ENCODE peak calls at places on chromosomes 6 and 20, in six cellular contexts. B, V, F, M, T and A are unnamed samples.

GRCh38 chr6:117605169-117605826 is 3.0 kb upstream of the GOPC start:
- DNase-seq in B (peak; percentile 53), V (peak; percentile 50), F (no peak), M (peak; percentile 83), T (peak; percentile 53), A (peak; percentile 47)

GRCh38 chr20:20786428-20786827 is 74.0 kb upstream of the RALGAPA2 start:
- DNase-seq in B (no peak), V (no peak), F (no peak), M (no peak), T (no peak), A (no peak)

GRCh38 chr6:28349892-28350737 is at the start of gene ZKSCAN3:
- DNase-seq in B (no peak), V (peak; percentile 83), F (peak; percentile 80), M (peak; percentile 75), T (no peak), A (no peak)

GRCh38 chr6:50978631-50979030 is 160.0 kb downstream of the TFAP2B start:
- DNase-seq in B (no peak), V (no peak), F (no peak), M (no peak), T (no peak), A (no peak)

GRCh38 chr6:158912591-158912990 is 87.4 kb downstream of the RSPH3 start:
- DNase-seq in B (no peak), V (no peak), F (no peak), M (no peak), T (no peak), A (no peak)

GRCh38 chr6:20367716-20368485 is 33.8 kb upstream of the E2F3 start:
- DNase-seq in B (no peak), V (no peak), F (no peak), M (no peak), T (peak; percentile 18), A (no peak)

GRCh38 chr20:40931348-40932044 is 97.1 kb upstream of the TOP1 start:
- DNase-seq in B (no peak), V (no peak), F (no peak), M (no peak), T (no peak), A (no peak)

GRCh38 chr20:53847118-53847842 is 223.1 kb downstream of the BCAS1 start:
- DNase-seq in B (no peak), V (no peak), F (no peak), M (no peak), T (no peak), A (no peak)

GRCh38 chr6:157652601-157653363 is 170.3 kb upstream of the SNX9 start:
- DNase-seq in B (no peak), V (no peak), F (no peak), M (no peak), T (no peak), A (no peak)

GRCh38 chr6:150934380-150934779 is 68.9 kb downstream of the MTHFD1L start:
- DNase-seq in B (peak; percentile 90), V (no peak), F (no peak), M (peak; percentile 81), T (peak; percentile 87), A (no peak)

GRCh38 chr6:34671801-34672656 is 24.5 kb downstream of the ILRUN start:
- DNase-seq in B (no peak), V (no peak), F (peak; percentile 51), M (no peak), T (no peak), A (no peak)

GRCh38 chr6:135522975-135523692 is 25.6 kb upstream of the AHI1 start:
- DNase-seq in B (no peak), V (no peak), F (no peak), M (peak; percentile 41), T (no peak), A (no peak)

GRCh38 chr20:17935761-17936160 is 32.8 kb downstream of the SNX5 start:
- DNase-seq in B (no peak), V (no peak), F (no peak), M (no peak), T (no peak), A (no peak)

GRCh38 chr20:56212071-56212470 is 36.5 kb upstream of the MC3R start:
- DNase-seq in B (no peak), V (no peak), F (no peak), M (no peak), T (no peak), A (no peak)

GRCh38 chr20:37344506-37345338 is 1.2 kb upstream of the SRC start:
- DNase-seq in B (no peak), V (no peak), F (no peak), M (peak; percentile 85), T (no peak), A (no peak)

GRCh38 chr20:63102720-63103375 is 96.1 kb upstream of the BHLHE23 start:
- DNase-seq in B (no peak), V (no peak), F (peak; percentile 63), M (peak; percentile 67), T (no peak), A (no peak)